ENCODE peak calls at places on chromosome 19, in four cellular contexts. C is CD4-positive, CD25-positive, alpha-beta regulatory T cell; I is HepG2; Y is substantia nigra. H is an unnamed sample.

GRCh38 chr19:13260883-13261653 is 110.9 kb downstream of the IER2 start:
- DNase-seq in Y (no peak), C (no peak), I (no peak), H (peak)

GRCh38 chr19:44570603-44570983 is 41.1 kb upstream of the CEACAM20 start:
- DNase-seq in Y (no peak), I (no peak), C (no peak), H (no peak)

GRCh38 chr19:10043286-10043927 is 30.1 kb downstream of the RDH8 start:
- DNase-seq in I (no peak), Y (no peak), C (no peak), H (no peak)

GRCh38 chr19:36025541-36025940 is 7.1 kb downstream of the CLIP3 start:
- DNase-seq in Y (no peak), I (no peak), C (no peak), H (no peak)

GRCh38 chr19:39263912-39264305 is 4.3 kb upstream of the IFNL2 start:
- DNase-seq in C (no peak), Y (no peak), I (no peak), H (no peak)

GRCh38 chr19:3995619-3996018 is 10.4 kb upstream of the EEF2 start:
- DNase-seq in Y (no peak), C (no peak), I (peak), H (no peak)

GRCh38 chr19:3350014-3350663 is 16.2 kb upstream of the NFIC start:
- DNase-seq in Y (no peak), I (peak), C (no peak), H (no peak)

GRCh38 chr19:58569191-58569942 is 3.8 kb downstream of the MZF1 start:
- DNase-seq in C (peak), Y (no peak), I (no peak), H (peak)

GRCh38 chr19:29587518-29587986 is 18.5 kb upstream of the POP4 start:
- DNase-seq in Y (no peak), C (peak), I (no peak), H (no peak)

GRCh38 chr19:7857727-7858701 is 16.2 kb downstream of the PRR36 start:
- DNase-seq in Y (no peak), I (no peak), C (no peak), H (peak)

GRCh38 chr19:17944301-17944700 is 11.5 kb downstream of the CCDC124 start:
- DNase-seq in I (no peak), C (no peak), Y (no peak), H (no peak)

GRCh38 chr19:51441410-51442390 is 16.6 kb downstream of the SIGLEC8 start:
- DNase-seq in C (peak), Y (no peak), I (no peak), H (no peak)

GRCh38 chr19:51473009-51473707 is 5.2 kb upstream of the CEACAM18 start:
- DNase-seq in Y (no peak), C (peak), I (peak), H (peak)

GRCh38 chr19:2782357-2782935 is 627 bp downstream of the SGTA start:
- DNase-seq in I (no peak), Y (no peak), C (no peak), H (no peak)

GRCh38 chr19:13066231-13066630 is 36.4 kb downstream of the LYL1 start:
- DNase-seq in C (no peak), Y (no peak), I (no peak), H (no peak)

GRCh38 chr19:35896643-35897040 is 3.7 kb downstream of the NFKBID start:
- DNase-seq in Y (no peak), I (no peak), C (no peak), H (no peak)

GRCh38 chr19:24159707-24160106 is 72.7 kb downstream of the ZNF254 start:
- DNase-seq in C (no peak), Y (no peak), I (peak), H (peak)

GRCh38 chr19:49110567-49110966 is 3.6 kb upstream of the LIN7B start:
- DNase-seq in C (no peak), Y (no peak), I (no peak), H (no peak)

GRCh38 chr19:1651548-1652394 is 644 bp downstream of the TCF3 start:
- DNase-seq in Y (no peak), I (no peak), C (peak), H (peak)

GRCh38 chr19:48329167-48329891 is 4.0 kb downstream of the EMP3 start:
- DNase-seq in Y (no peak), C (peak), I (no peak), H (peak)

GRCh38 chr19:3184847-3185481 is 766 bp upstream of the NCLN start:
- DNase-seq in Y (no peak), I (no peak), C (peak), H (peak)

GRCh38 chr19:35116085-35116801 is 620 bp downstream of the FXYD3 start:
- DNase-seq in I (no peak), C (no peak), Y (no peak), H (peak)

GRCh38 chr19:22882797-22883196 is 50.7 kb downstream of the ZNF723 start:
- DNase-seq in C (no peak), Y (no peak), I (peak), H (peak)

GRCh38 chr19:52492201-52492960 is 35.1 kb upstream of the ZNF808 start:
- DNase-seq in C (no peak), Y (no peak), I (no peak), H (peak)

GRCh38 chr19:17136026-17136425 is 60.4 kb downstream of the MYO9B start:
- DNase-seq in I (no peak), C (no peak), Y (no peak), H (no peak)

GRCh38 chr19:3479177-3479818 is 1.0 kb downstream of the SMIM24 start:
- DNase-seq in Y (no peak), I (no peak), C (peak), H (peak)

GRCh38 chr19:46193678-46194077 is 35.9 kb upstream of the IGFL1 start:
- DNase-seq in Y (no peak), I (no peak), C (no peak), H (no peak)

GRCh38 chr19:19489804-19490204 is 25.5 kb downstream of the TSSK6 start:
- DNase-seq in C (no peak), Y (no peak), I (no peak), H (peak)

GRCh38 chr19:19492026-19492610 is 23.2 kb downstream of the TSSK6 start:
- DNase-seq in C (no peak), Y (no peak), I (no peak), H (no peak)

GRCh38 chr19:19491321-19492025 is 23.9 kb downstream of the TSSK6 start:
- DNase-seq in I (no peak), C (no peak), Y (no peak), H (no peak)

GRCh38 chr19:19488875-19489690 is 26.3 kb downstream of the TSSK6 start:
- DNase-seq in C (peak), Y (no peak), I (peak), H (peak)

GRCh38 chr19:19490247-19490968 is 24.9 kb downstream of the TSSK6 start:
- DNase-seq in C (peak), I (peak), Y (no peak), H (peak)
- H3K27ac ChIP-seq in C (peak), I (peak), Y (peak), H (peak)

DNA sequence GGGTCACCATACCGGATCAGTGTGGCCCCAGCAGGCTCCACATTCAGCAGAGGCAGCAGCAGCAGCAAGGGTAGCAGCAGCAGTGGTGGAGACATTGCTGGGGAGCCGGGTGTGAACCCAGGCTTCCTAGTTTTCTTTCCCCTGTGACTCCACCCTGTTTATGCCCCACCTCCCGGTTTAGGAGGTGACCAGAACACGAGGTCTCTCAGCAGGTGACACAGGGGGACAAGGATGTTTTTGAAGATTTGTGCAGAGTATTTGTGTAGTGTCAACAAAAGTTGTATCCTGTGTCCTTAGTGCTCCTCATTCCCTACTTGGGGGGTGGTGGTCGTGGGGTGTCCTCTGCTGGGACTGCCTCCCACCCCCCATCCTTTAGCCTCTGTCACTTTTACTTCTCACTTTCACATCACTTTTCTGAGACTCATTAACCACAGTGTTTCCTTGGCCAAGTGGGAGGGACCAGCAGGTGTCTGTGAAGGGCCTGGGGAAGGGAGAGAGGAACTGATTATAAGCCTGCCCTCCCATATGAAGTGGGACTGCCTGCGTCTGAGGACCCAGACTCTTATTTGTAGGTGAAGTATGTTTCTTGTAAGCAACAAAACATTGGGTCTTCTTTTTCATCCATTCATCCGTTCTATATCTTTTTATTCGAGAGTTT is 15.6 kb upstream of the KCNC3 start:
- DNase-seq in I (no peak), C (no peak), Y (no peak), H (no peak)
- H3K27ac ChIP-seq in I (no peak), C (no peak), Y (no peak), H (no peak)

DNA sequence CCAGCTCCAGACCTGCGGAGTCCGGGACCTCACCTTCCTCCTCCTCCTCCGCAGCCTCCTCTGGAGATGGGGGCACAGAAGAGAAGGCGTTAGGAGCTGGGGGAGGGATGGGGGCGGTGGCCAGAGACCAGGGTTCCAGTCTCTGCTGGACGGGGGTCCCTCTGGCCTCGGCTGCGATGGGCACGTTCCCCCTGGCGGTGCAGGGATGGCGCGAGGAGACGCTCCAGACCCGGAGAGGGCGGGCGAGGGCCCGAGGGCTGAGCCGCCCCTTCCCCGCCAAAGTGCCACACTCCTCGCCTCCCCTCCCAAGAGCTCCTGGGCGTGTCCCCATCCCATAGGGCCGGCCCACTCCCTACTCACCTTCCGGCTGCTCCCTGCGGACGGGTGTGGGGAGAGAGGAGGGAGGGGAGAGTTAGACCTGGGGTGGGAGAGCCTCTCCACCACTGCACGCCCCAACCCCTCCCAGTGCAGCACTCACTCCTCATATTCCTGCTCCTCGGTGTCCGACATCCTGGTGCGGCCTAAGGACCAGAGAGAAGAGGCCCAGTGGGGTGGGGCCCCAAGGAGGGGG is 2.3 kb downstream of the TNNT1 start:
- DNase-seq in C (no peak), Y (no peak), I (peak), H (peak)
- H3K27ac ChIP-seq in C (no peak), Y (no peak), I (no peak), H (no peak)

DNA sequence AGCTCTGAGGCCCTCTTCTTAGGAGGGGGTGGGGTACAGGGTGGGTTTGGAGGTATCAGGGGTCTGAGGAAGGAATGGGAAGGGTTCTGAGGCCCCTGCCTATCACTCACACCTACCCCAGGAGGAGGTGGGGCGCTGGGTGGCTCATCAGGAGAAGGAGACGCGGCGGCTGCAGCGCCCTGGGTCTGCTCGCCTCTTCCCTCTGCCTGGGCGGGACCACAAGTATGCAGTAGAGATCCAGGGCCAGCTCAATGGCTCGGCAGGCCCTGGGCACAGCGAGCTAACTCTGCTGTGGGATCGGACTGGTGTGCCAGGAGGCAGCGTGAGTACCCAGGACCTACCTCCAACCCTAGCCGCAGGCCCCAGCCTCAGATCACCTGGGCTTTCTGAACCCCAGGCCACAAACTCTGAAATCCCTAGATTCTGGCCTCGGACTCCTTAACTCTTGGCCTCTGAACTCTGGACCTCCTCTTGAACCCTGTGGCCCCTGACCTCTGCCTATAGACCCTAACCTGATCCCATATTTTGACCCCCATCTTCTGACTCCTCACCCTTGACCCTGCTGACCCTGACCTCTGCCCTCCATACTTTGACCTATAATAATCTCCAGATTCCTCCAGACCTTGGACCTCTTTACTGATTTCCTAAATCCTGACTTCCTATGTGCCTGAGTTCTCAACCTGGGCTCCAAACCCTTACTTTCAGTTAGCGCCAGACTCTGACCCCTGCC is 24.1 kb downstream of the MEGF8 start:
- DNase-seq in C (no peak), I (no peak), Y (no peak), H (no peak)
- H3K27ac ChIP-seq in C (no peak), I (no peak), Y (no peak), H (no peak)

DNA sequence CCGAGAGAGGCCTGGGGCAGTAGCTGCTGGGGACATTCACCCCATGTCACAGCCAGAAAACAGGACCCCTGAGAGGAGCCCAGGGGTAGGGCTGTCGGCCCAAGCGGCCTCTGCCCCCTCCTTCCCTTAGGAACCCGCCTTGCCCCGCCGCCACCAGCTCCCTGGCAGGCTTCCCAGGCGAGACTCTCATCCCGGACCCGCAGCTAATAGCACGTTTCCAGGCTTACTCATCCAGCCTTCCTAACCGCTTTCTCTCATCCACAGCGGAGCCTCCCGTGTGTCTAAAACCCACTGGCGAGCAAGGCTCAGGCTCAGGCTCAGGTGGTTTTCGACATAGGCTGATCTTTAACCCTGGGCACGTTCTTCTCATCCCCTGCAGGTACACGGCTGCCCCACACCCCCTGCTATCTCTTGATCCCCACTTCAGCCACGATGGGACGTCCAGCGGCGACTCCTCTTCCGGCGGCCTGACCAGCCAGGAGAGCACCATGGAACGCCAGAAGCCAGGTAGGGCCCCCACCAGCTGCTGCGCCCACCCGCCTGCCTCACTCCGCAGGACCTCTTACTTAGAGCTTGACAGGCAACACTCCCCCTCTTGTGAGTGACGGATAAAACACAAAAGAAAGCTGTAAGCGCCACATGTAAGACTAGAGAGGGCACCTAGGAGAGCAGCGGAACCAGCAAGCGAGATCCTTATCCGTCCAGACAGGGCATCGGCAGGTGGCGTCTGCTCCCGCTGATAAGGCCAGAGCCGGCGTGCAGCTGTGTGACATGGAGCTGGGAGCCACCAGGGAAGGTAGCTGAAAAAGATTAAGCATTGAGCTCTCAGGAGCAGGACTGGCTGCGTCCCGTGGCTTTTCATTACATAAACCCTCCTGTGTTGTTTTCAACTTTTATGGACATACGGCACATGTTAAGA is 71.3 kb downstream of the DPF1 start:
- DNase-seq in I (no peak), C (no peak), Y (no peak), H (no peak)
- H3K27ac ChIP-seq in I (no peak), C (no peak), Y (no peak), H (no peak)